ENCODE peak calls at places on chromosomes 11 and 22, in ten cellular contexts. A is activated T-helper 9 cell treated with anti-CD3 and anti-CD28 coated beads, Interleukin-2, amount 50 U/mL, for 16 hours; Q is CD4-positive, alpha-beta T cell; C is KG1; X is NCI-H524; T is midbrain; O is activated CD4-positive, alpha-beta T cell treated with anti-CD3 and anti-CD28 coated beads, Interleukin-2, amount 50 U/mL, for 24 hours; U is T-helper 2 cell; S is naive thymus-derived CD4-positive, alpha-beta T cell; P is immature natural killer cell. G is an unnamed sample.

GRCh38 chr11:111305403-111305802 is 7.1 kb downstream of the POU2AF3 start:
- DNase-seq in A (no peak), Q (no peak), C (no peak), X (no peak), T (no peak), O (no peak), U (no peak), S (no peak), P (no peak), G (no peak)

GRCh38 chr11:1573077-1573846 is 1.2 kb upstream of the DUSP8 start:
- DNase-seq in A (no peak), Q (no peak), C (no peak), X (no peak), T (peak; percentile 39), O (no peak), U (peak; percentile 19), S (peak; percentile 35), P (peak; percentile 49), G (peak; percentile 60)

GRCh38 chr11:63244862-63245261 is 1.5 kb upstream of the SLC22A25 start:
- DNase-seq in A (no peak), Q (no peak), C (no peak), X (no peak), T (no peak), O (no peak), U (no peak), S (no peak), P (no peak), G (no peak)

GRCh38 chr11:130671801-130672700 is 223.6 kb downstream of the ADAMTS15 start:
- DNase-seq in A (no peak), Q (no peak), C (no peak), X (peak; percentile 41), T (peak; percentile 6), O (no peak), U (no peak), S (no peak), P (no peak), G (no peak)

GRCh38 chr22:32376681-32377080 is 19.0 kb downstream of the RFPL3 start:
- DNase-seq in A (no peak), Q (no peak), C (no peak), X (no peak), T (no peak), O (no peak), U (no peak), S (no peak), P (no peak), G (no peak)

GRCh38 chr22:32847067-32847491 is 45.6 kb downstream of the TIMP3 start:
- DNase-seq in A (no peak), Q (no peak), C (no peak), X (no peak), T (no peak), O (no peak), U (no peak), S (no peak), P (no peak), G (no peak)

GRCh38 chr11:60871378-60872061 is 4.2 kb downstream of the ZP1 start:
- DNase-seq in A (no peak), Q (no peak), C (no peak), X (no peak), T (no peak), O (no peak), U (peak; percentile 90), S (no peak), P (no peak), G (no peak)

GRCh38 chr11:65524747-65525658 is at the start of gene SCYL1:
- DNase-seq in A (peak; percentile 77), Q (peak; percentile 80), C (no peak), X (peak; percentile 74), T (peak; percentile 86), O (peak; percentile 70), U (peak; percentile 76), S (peak; percentile 86), P (peak; percentile 71), G (peak; percentile 83)

GRCh38 chr11:105179542-105180278 is 40.1 kb upstream of the CARD18 start:
- DNase-seq in A (no peak), Q (no peak), C (no peak), X (peak; percentile 4), T (no peak), O (no peak), U (no peak), S (no peak), P (no peak), G (no peak)

GRCh38 chr11:109329716-109330115 is 92.3 kb upstream of the C11orf87 start:
- DNase-seq in A (no peak), Q (no peak), C (no peak), X (no peak), T (no peak), O (no peak), U (no peak), S (no peak), P (no peak), G (no peak)

GRCh38 chr22:49046546-49047305 is 780.9 kb downstream of the BRD1 start:
- DNase-seq in A (no peak), Q (peak; percentile 10), C (no peak), X (peak; percentile 96), T (peak; percentile 31), O (peak; percentile 9), U (peak; percentile 13), S (no peak), P (no peak), G (no peak)

GRCh38 chr22:24871611-24872205 is 65.7 kb downstream of the SGSM1 start:
- DNase-seq in A (no peak), Q (no peak), C (no peak), X (no peak), T (no peak), O (no peak), U (peak; percentile 61), S (no peak), P (no peak), G (no peak)

GRCh38 chr22:47401976-47402770 is 639.7 kb downstream of the TBC1D22A start:
- DNase-seq in A (no peak), Q (no peak), C (no peak), X (no peak), T (no peak), O (no peak), U (no peak), S (no peak), P (no peak), G (peak; percentile 13)

GRCh38 chr22:42924436-42924835 is 67.4 kb upstream of the ARFGAP3 start:
- DNase-seq in A (no peak), Q (no peak), C (no peak), X (no peak), T (no peak), O (no peak), U (no peak), S (no peak), P (no peak), G (no peak)

GRCh38 chr11:12376259-12376971 is 956 bp upstream of the PARVA start:
- DNase-seq in A (no peak), Q (no peak), C (no peak), X (no peak), T (no peak), O (no peak), U (no peak), S (no peak), P (no peak), G (no peak)

GRCh38 chr11:18731949-18732821 is 6.2 kb upstream of the IGSF22 start:
- DNase-seq in A (peak; percentile 53), Q (peak; percentile 63), C (peak; percentile 67), X (peak; percentile 33), T (peak; percentile 76), O (peak; percentile 58), U (peak; percentile 43), S (peak; percentile 68), P (peak; percentile 34), G (peak; percentile 78)

GRCh38 chr11:16605440-16605970 is 132.9 kb upstream of the C11orf58 start:
- DNase-seq in A (no peak), Q (no peak), C (no peak), X (peak; percentile 35), T (peak; percentile 44), O (no peak), U (no peak), S (peak; percentile 20), P (no peak), G (peak; percentile 18)

GRCh38 chr11:105862736-105863367 is 159.2 kb downstream of the MSANTD4 start:
- DNase-seq in A (no peak), Q (no peak), C (peak; percentile 22), X (peak; percentile 67), T (peak; percentile 75), O (no peak), U (peak; percentile 13), S (no peak), P (no peak), G (peak; percentile 14)

GRCh38 chr11:126253265-126253664 is 15.4 kb downstream of the SRPRA start:
- DNase-seq in A (no peak), Q (no peak), C (no peak), X (no peak), T (no peak), O (no peak), U (no peak), S (no peak), P (no peak), G (no peak)

GRCh38 chr11:45817191-45817590 is 12.2 kb downstream of the SLC35C1 start:
- DNase-seq in A (no peak), Q (no peak), C (no peak), X (no peak), T (no peak), O (no peak), U (no peak), S (no peak), P (no peak), G (peak; percentile 71)

GRCh38 chr11:126331286-126331685 is 24.2 kb upstream of the ST3GAL4 start:
- DNase-seq in A (no peak), Q (no peak), C (no peak), X (no peak), T (no peak), O (no peak), U (no peak), S (no peak), P (no peak), G (no peak)

GRCh38 chr11:133835258-133836075 is 9.8 kb downstream of the SPATA19 start:
- DNase-seq in A (no peak), Q (no peak), C (peak; percentile 50), X (peak; percentile 73), T (peak; percentile 63), O (peak; percentile 38), U (peak; percentile 67), S (peak; percentile 60), P (no peak), G (no peak)

GRCh38 chr11:104897891-104898684 is at the start of gene CASP12:
- DNase-seq in A (no peak), Q (no peak), C (no peak), X (no peak), T (no peak), O (no peak), U (peak; percentile 48), S (no peak), P (no peak), G (no peak)

GRCh38 chr11:59197990-59198389 is 14.7 kb downstream of the MPEG1 start:
- DNase-seq in A (no peak), Q (no peak), C (no peak), X (no peak), T (peak; percentile 83), O (no peak), U (no peak), S (no peak), P (no peak), G (no peak)

GRCh38 chr11:92892769-92893168 is 76.7 kb upstream of the MTNR1B start:
- DNase-seq in A (no peak), Q (no peak), C (no peak), X (no peak), T (no peak), O (no peak), U (no peak), S (no peak), P (no peak), G (no peak)

GRCh38 chr22:44160416-44160815 is 20.3 kb upstream of the PARVG start:
- DNase-seq in A (no peak), Q (no peak), C (no peak), X (no peak), T (no peak), O (no peak), U (no peak), S (no peak), P (no peak), G (no peak)

GRCh38 chr22:48742556-48743343 is 1084.9 kb downstream of the BRD1 start:
- DNase-seq in A (no peak), Q (no peak), C (no peak), X (no peak), T (no peak), O (no peak), U (no peak), S (peak; percentile 16), P (no peak), G (no peak)

GRCh38 chr11:94537051-94537600 is 6.6 kb upstream of the FUT4 start:
- DNase-seq in A (no peak), Q (no peak), C (no peak), X (no peak), T (no peak), O (no peak), U (no peak), S (no peak), P (no peak), G (no peak)

G was measured in B cell.